ENCODE peak calls at places on chromosomes 16 and 17, in eight cellular contexts. S is thoracic aorta, X is SK-N-MC, G is tibial artery, I is Peyer's patch, H is psoas muscle, J is esophagus muscularis mucosa, B is transverse colon. P is an unnamed sample.

GRCh38 chr17:1796800-1797199 is 32.9 kb downstream of the SMYD4 start:
- DNase-seq in S (no peak), X (no peak), G (no peak), I (no peak), H (no peak), J (no peak), B (no peak), P (peak; percentile 57)

GRCh38 chr16:16871196-16871595 is 492.3 kb downstream of the NPIPA7 start:
- DNase-seq in S (no peak), X (no peak), G (no peak), I (no peak), H (no peak), J (no peak), B (no peak), P (no peak)

GRCh38 chr16:51084074-51084928 is 66.8 kb downstream of the SALL1 start:
- DNase-seq in S (no peak), X (no peak), G (no peak), I (no peak), H (no peak), J (no peak), B (no peak), P (no peak)

GRCh38 chr16:4936991-4937781 is at the start of gene PPL:
- DNase-seq in S (no peak), X (no peak), G (peak; percentile 61), I (no peak), H (peak; percentile 82), J (no peak), B (peak; percentile 95), P (no peak)

GRCh38 chr16:86899757-86900156 is 321.4 kb downstream of the FOXL1 start:
- DNase-seq in S (no peak), X (no peak), G (no peak), I (no peak), H (no peak), J (no peak), B (no peak), P (no peak)

GRCh38 chr16:55133654-55134053 is 190.3 kb upstream of the IRX6 start:
- DNase-seq in S (no peak), X (no peak), G (no peak), I (no peak), H (no peak), J (no peak), B (no peak), P (no peak)

GRCh38 chr16:27772093-27772820 is 222.3 kb downstream of the KATNIP start:
- DNase-seq in S (no peak), X (no peak), G (no peak), I (no peak), H (no peak), J (no peak), B (no peak), P (no peak)

GRCh38 chr16:27450836-27451341 is 48.9 kb downstream of the IL21R start:
- DNase-seq in S (no peak), X (no peak), G (no peak), I (peak; percentile 37), H (no peak), J (no peak), B (peak; percentile 50), P (no peak)

GRCh38 chr16:57403965-57404817 is at the start of gene CCL17:
- DNase-seq in S (no peak), X (no peak), G (no peak), I (no peak), H (no peak), J (no peak), B (no peak), P (no peak)

GRCh38 chr17:48137658-48138057 is 30.1 kb downstream of the SNX11 start:
- DNase-seq in S (no peak), X (no peak), G (no peak), I (no peak), H (no peak), J (no peak), B (no peak), P (no peak)

GRCh38 chr16:84806256-84806889 is 13.4 kb upstream of the CRISPLD2 start:
- DNase-seq in S (no peak), X (no peak), G (peak; percentile 58), I (no peak), H (peak; percentile 77), J (no peak), B (no peak), P (peak; percentile 83)

GRCh38 chr16:50743575-50744225 is 1.8 kb downstream of the CYLD start:
- DNase-seq in S (no peak), X (no peak), G (no peak), I (no peak), H (no peak), J (no peak), B (no peak), P (no peak)

GRCh38 chr16:57539072-57539796 is 2.9 kb upstream of the CCDC102A start:
- DNase-seq in S (no peak), X (no peak), G (no peak), I (peak; percentile 14), H (no peak), J (no peak), B (no peak), P (no peak)

GRCh38 chr16:75340715-75341500 is 89.5 kb upstream of the BCAR1 start:
- DNase-seq in S (no peak), X (no peak), G (no peak), I (no peak), H (no peak), J (no peak), B (no peak), P (no peak)

GRCh38 chr17:21279582-21279981 is 4.9 kb upstream of the MAP2K3 start:
- DNase-seq in S (no peak), X (no peak), G (no peak), I (no peak), H (peak; percentile 52), J (no peak), B (no peak), P (no peak)

GRCh38 chr17:29560306-29560705 is 6.5 kb downstream of the ABHD15 start:
- DNase-seq in S (no peak), X (no peak), G (no peak), I (peak; percentile 44), H (no peak), J (no peak), B (no peak), P (no peak)

GRCh38 chr16:69542974-69543373 is 22.8 kb upstream of the NFAT5 start:
- DNase-seq in S (no peak), X (no peak), G (no peak), I (no peak), H (no peak), J (no peak), B (no peak), P (no peak)

GRCh38 chr16:76176153-76176552 is 101.0 kb upstream of the CNTNAP4 start:
- DNase-seq in S (no peak), X (no peak), G (no peak), I (no peak), H (no peak), J (no peak), B (no peak), P (no peak)

GRCh38 chr17:72890711-72891110 is 201.8 kb downstream of the SLC39A11 start:
- DNase-seq in S (no peak), X (no peak), G (no peak), I (no peak), H (no peak), J (no peak), B (no peak), P (no peak)

GRCh38 chr17:76981545-76982295 is 113.5 kb downstream of the MGAT5B start:
- DNase-seq in S (no peak), X (no peak), G (no peak), I (no peak), H (no peak), J (no peak), B (no peak), P (no peak)

GRCh38 chr17:72943826-72944689 is 148.4 kb downstream of the SLC39A11 start:
- DNase-seq in S (no peak), X (no peak), G (no peak), I (no peak), H (no peak), J (no peak), B (no peak), P (no peak)

GRCh38 chr17:50944902-50945720 is 79.0 kb upstream of the TOB1 start:
- DNase-seq in S (no peak), X (no peak), G (no peak), I (no peak), H (no peak), J (no peak), B (peak; percentile 6), P (no peak)

DNA sequence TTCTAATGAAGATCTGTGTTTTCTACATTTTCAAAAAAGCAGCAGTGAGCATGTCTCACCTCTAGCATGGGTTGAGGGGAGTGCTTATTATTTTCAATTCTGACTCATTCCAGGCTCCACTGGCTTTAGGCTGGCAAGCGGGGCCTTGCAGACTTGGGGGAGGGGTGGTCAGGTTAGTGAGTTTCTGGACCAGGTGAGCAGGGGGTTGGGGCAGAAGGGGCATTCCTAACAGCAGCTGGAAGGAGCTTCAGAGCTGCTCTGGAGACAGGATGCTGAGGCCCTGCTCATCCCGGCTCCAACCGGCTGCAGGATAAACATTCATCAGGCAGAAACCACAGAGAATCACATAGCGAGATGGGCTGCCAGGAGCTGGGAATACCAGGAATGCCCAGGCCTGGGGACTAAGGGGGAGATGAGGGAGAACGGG is 10.5 kb upstream of the KRT19 start:
- DNase-seq in S (no peak), X (no peak), G (no peak), I (no peak), H (no peak), J (no peak), B (no peak), P (no peak)
- H3K27ac ChIP-seq in S (no peak overlapping the region), X (no peak overlapping the region), G (no peak overlapping the region), I (no peak overlapping the region), H (no peak overlapping the region), J (no peak overlapping the region), B (no peak overlapping the region), P (no peak overlapping the region)

DNA sequence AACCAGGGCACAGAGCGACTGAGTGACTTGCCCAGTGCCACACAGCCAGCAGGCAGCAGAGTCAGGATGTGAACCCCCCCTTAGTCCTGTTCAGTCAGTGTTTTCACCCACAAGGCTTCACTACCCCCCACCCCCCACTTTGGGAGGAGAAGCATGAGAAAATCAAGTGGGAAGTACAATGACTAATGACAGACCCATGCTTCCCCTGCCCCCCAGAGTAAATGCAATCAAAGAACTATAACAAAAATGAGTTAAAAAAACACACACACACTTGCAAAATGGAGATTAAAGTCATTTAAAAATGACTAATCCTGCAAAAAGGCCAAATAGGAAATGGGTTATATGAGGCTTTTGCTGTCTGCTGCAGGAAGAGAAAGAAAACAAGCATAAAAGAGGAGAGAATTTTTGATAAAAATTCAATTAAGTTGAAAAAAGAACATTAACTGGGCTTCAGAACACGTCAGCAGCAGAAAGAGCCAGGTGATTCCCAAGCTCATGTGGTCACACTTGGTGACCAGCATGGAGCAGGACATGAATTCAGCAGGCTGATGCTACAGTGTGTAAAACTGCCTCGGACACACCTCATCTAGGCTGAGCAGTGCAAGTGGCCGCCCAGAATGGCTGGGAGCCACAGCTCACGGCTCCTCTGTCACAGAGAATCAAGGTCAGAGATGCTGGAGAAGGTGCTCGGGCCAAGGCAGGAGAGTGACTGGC is 212.3 kb downstream of the ZNF423 start:
- DNase-seq in S (no peak), X (no peak), G (no peak), I (no peak), H (peak; percentile 37), J (no peak), B (no peak), P (no peak)
- H3K4me3 ChIP-seq in S (no peak overlapping the region), X (no peak overlapping the region), G (no peak overlapping the region), I (no peak overlapping the region), H (no peak overlapping the region), J (no peak overlapping the region), B (no peak overlapping the region), P (no peak overlapping the region)

GRCh38 chr16:25905810-25906209 is 214.1 kb downstream of the HS3ST4 start:
- DNase-seq in S (no peak), X (no peak), G (no peak), I (no peak), H (no peak), J (no peak), B (no peak), P (no peak)
- H3K27ac ChIP-seq in S (no peak overlapping the region), X (no peak overlapping the region), G (no peak overlapping the region), I (no peak overlapping the region), H (no peak overlapping the region), J (no peak overlapping the region), B (no peak overlapping the region), P (no peak overlapping the region)

GRCh38 chr16:31537362-31537921 is 9.7 kb downstream of the AHSP start:
- DNase-seq in S (no peak), X (no peak), G (no peak), I (no peak), H (no peak), J (no peak), B (no peak), P (no peak)
- H3K4me3 ChIP-seq in S (peak overlapping the region; percentile 51), X (no peak overlapping the region), G (peak overlapping the region; percentile 19), I (peak overlapping the region; percentile 51), H (peak overlapping the region; percentile 42), J (peak overlapping the region; percentile 46), B (no peak overlapping the region), P (peak overlapping the region; percentile 48)